ENCODE peak calls at places on chromosome 10, in nine cellular contexts. L, X, U, T, A, Q, R, D and H are unnamed samples.

GRCh38 chr10:93337309-93337721 is 144.8 kb downstream of the MYOF start:
- DNase-seq in L (no peak), X (no peak), U (no peak), T (no peak), A (no peak), Q (no peak), R (no peak), D (no peak), H (no peak)

GRCh38 chr10:133139561-133140065 is 20.4 kb upstream of the KNDC1 start:
- DNase-seq in L (no peak), X (no peak), U (peak; percentile 37), T (no peak), A (no peak), Q (no peak), R (no peak), D (no peak), H (no peak)

GRCh38 chr10:80443531-80443974 is 10.6 kb upstream of the TSPAN14 start:
- DNase-seq in L (no peak), X (peak; percentile 69), U (peak; percentile 14), T (no peak), A (no peak), Q (no peak), R (no peak), D (peak; percentile 48), H (no peak)

GRCh38 chr10:49280001-49280408 is 19.0 kb upstream of the C10orf71 start:
- DNase-seq in L (no peak), X (peak; percentile 5), U (peak; percentile 40), T (no peak), A (no peak), Q (peak; percentile 77), R (no peak), D (no peak), H (no peak)

GRCh38 chr10:59905066-59905734 is 1.2 kb downstream of the CCDC6 start:
- DNase-seq in L (no peak), X (peak; percentile 11), U (no peak), T (no peak), A (peak; percentile 27), Q (no peak), R (no peak), D (peak; percentile 51), H (peak; percentile 17)

GRCh38 chr10:70114902-70115301 is 17.7 kb downstream of the AIFM2 start:
- DNase-seq in L (no peak), X (no peak), U (no peak), T (no peak), A (no peak), Q (no peak), R (no peak), D (no peak), H (no peak)

GRCh38 chr10:123742751-123743440 is 76.7 kb downstream of the GPR26 start:
- DNase-seq in L (no peak), X (no peak), U (no peak), T (no peak), A (no peak), Q (no peak), R (no peak), D (no peak), H (no peak)

GRCh38 chr10:113071446-113071845 is 121.4 kb downstream of the TCF7L2 start:
- DNase-seq in L (no peak), X (peak; percentile 86), U (no peak), T (no peak), A (peak; percentile 76), Q (no peak), R (no peak), D (peak; percentile 88), H (no peak)

GRCh38 chr10:24790599-24790998 is 66.9 kb upstream of the ARHGAP21 start:
- DNase-seq in L (peak; percentile 33), X (no peak), U (no peak), T (no peak), A (no peak), Q (no peak), R (no peak), D (peak; percentile 89), H (no peak)